ENCODE peak calls at places on chromosomes 16 and 17, in seven cellular contexts. V is GM04504; R is kidney tubule cell; M is upper lobe of left lung; E is stimulated activated CD4-positive, alpha-beta T cell treated with anti-CD3 and anti-CD28 coated beads, Interleukin-4, amount 100 ng/mL, for 48 hours; G is ACHN; O is HFFc6. D is an unnamed sample.

GRCh38 chr17:79808763-79809529 is 12.1 kb upstream of the CBX8 start:
- DNase-seq in V (no peak), R (peak), M (peak), E (no peak), G (peak), O (no peak), D (peak)

GRCh38 chr17:68600881-68601564 is at the start of gene FAM20A:
- DNase-seq in V (no peak), R (peak), M (peak), E (no peak), G (no peak), O (no peak), D (no peak)

GRCh38 chr17:75571197-75571884 is 16.3 kb upstream of the MYO15B start:
- DNase-seq in V (no peak), R (no peak), M (peak), E (no peak), G (no peak), O (no peak), D (peak)

GRCh38 chr17:82440377-82440981 is 10.1 kb downstream of the CYBC1 start:
- DNase-seq in V (no peak), R (no peak), M (peak), E (no peak), G (no peak), O (no peak), D (no peak)

GRCh38 chr16:65119905-65120341 is 1.9 kb downstream of the CDH11 start:
- DNase-seq in V (peak), R (no peak), M (no peak), E (no peak), G (no peak), O (peak), D (peak)

GRCh38 chr16:68995011-68995504 is 110.4 kb upstream of the HAS3 start:
- DNase-seq in V (no peak), R (peak), M (peak), E (no peak), G (peak), O (peak), D (peak)

GRCh38 chr17:43327421-43327820 is 71.4 kb upstream of the ARL4D start:
- DNase-seq in V (no peak), R (no peak), M (no peak), E (no peak), G (no peak), O (peak), D (no peak)

GRCh38 chr16:86050591-86051375 is 151.8 kb downstream of the IRF8 start:
- DNase-seq in V (no peak), R (no peak), M (no peak), E (no peak), G (no peak), O (no peak), D (no peak)

GRCh38 chr16:11672206-11673090 is 4.2 kb downstream of the SNN start:
- DNase-seq in V (no peak), R (no peak), M (no peak), E (no peak), G (no peak), O (no peak), D (no peak)

GRCh38 chr17:9355841-9356240 is 219.8 kb downstream of the STX8 start:
- DNase-seq in V (no peak), R (no peak), M (no peak), E (no peak), G (no peak), O (no peak), D (no peak)

GRCh38 chr17:46035112-46035818 is 36.2 kb downstream of the STH start:
- DNase-seq in V (no peak), R (peak), M (no peak), E (no peak), G (no peak), O (no peak), D (peak)

GRCh38 chr16:56985962-56986360 is 3.4 kb upstream of the NLRC5 start:
- DNase-seq in V (no peak), R (no peak), M (no peak), E (no peak), G (no peak), O (no peak), D (no peak)

GRCh38 chr16:8730335-8730915 is 56.0 kb downstream of the ABAT start:
- DNase-seq in V (no peak), R (no peak), M (no peak), E (no peak), G (no peak), O (no peak), D (no peak)

GRCh38 chr16:11208916-11209665 is 46.9 kb downstream of the SOCS1 start:
- DNase-seq in V (no peak), R (peak), M (no peak), E (no peak), G (no peak), O (no peak), D (peak)

GRCh38 chr17:38428643-38429371 is 543 bp downstream of the ARHGAP23 start:
- DNase-seq in V (no peak), R (peak), M (peak), E (no peak), G (peak), O (peak), D (peak)

D was measured in fibroblast of pulmonary artery.